ENCODE peak calls at places on chromosome 10, in six cellular contexts. One of them, this sample, is unnamed.
A peak's percentile ranks its signal among the peaks of the same experiment; 100 is the strongest.

GRCh38 chr10:5317547-5318107 is 47.1 kb upstream of the UCN3 start:
- DNase-seq in fibroblast of the aortic adventitia: peak; percentile 15
- DNase-seq in colonic mucosa: no peak
- DNase-seq in brain microvascular endothelial cell: peak; percentile 92
- DNase-seq in AG04450: no peak
- DNase-seq in uterus: no peak
- DNase-seq in this sample: no peak

GRCh38 chr10:26881600-26882331 is 21.0 kb upstream of the ABI1 start:
- DNase-seq in fibroblast of the aortic adventitia: peak; percentile 85
- DNase-seq in colonic mucosa: no peak
- DNase-seq in uterus: no peak
- DNase-seq in brain microvascular endothelial cell: peak; percentile 20
- DNase-seq in AG04450: peak; percentile 36
- DNase-seq in this sample: peak; percentile 63

GRCh38 chr10:54905793-54906192 is 104.8 kb upstream of the PCDH15 start:
- DNase-seq in brain microvascular endothelial cell: no peak
- DNase-seq in fibroblast of the aortic adventitia: no peak
- DNase-seq in uterus: no peak
- DNase-seq in AG04450: no peak
- DNase-seq in colonic mucosa: no peak
- DNase-seq in this sample: no peak

GRCh38 chr10:78450239-78450638 is 416.6 kb downstream of the RPS24 start:
- DNase-seq in colonic mucosa: no peak
- DNase-seq in uterus: no peak
- DNase-seq in fibroblast of the aortic adventitia: no peak
- DNase-seq in AG04450: no peak
- DNase-seq in brain microvascular endothelial cell: no peak
- DNase-seq in this sample: no peak

GRCh38 chr10:91931526-91932190 is 8.1 kb downstream of the BTAF1 start:
- DNase-seq in colonic mucosa: no peak
- DNase-seq in fibroblast of the aortic adventitia: no peak
- DNase-seq in brain microvascular endothelial cell: no peak
- DNase-seq in AG04450: no peak
- DNase-seq in uterus: no peak
- DNase-seq in this sample: no peak

GRCh38 chr10:15737635-15738034 is 17.9 kb upstream of the ITGA8 start:
- DNase-seq in colonic mucosa: no peak
- DNase-seq in brain microvascular endothelial cell: no peak
- DNase-seq in fibroblast of the aortic adventitia: no peak
- DNase-seq in AG04450: no peak
- DNase-seq in uterus: no peak
- DNase-seq in this sample: no peak

GRCh38 chr10:18571780-18572179 is 79.6 kb downstream of the NSUN6 start:
- DNase-seq in colonic mucosa: no peak
- DNase-seq in AG04450: no peak
- DNase-seq in fibroblast of the aortic adventitia: no peak
- DNase-seq in brain microvascular endothelial cell: no peak
- DNase-seq in uterus: no peak
- DNase-seq in this sample: no peak

GRCh38 chr10:36725581-36726520 is 399.5 kb upstream of the ANKRD30A start:
- DNase-seq in colonic mucosa: no peak
- DNase-seq in AG04450: peak; percentile 45
- DNase-seq in fibroblast of the aortic adventitia: peak; percentile 94
- DNase-seq in brain microvascular endothelial cell: peak; percentile 76
- DNase-seq in uterus: no peak
- DNase-seq in this sample: peak; percentile 60

GRCh38 chr10:112951349-112952281 is 1.6 kb downstream of the TCF7L2 start:
- DNase-seq in AG04450: no peak
- DNase-seq in brain microvascular endothelial cell: peak; percentile 76
- DNase-seq in uterus: peak; percentile 72
- DNase-seq in colonic mucosa: peak; percentile 68
- DNase-seq in fibroblast of the aortic adventitia: peak; percentile 84
- DNase-seq in this sample: peak; percentile 82

GRCh38 chr10:80191589-80192270 is 13.6 kb downstream of the ANXA11 start:
- DNase-seq in brain microvascular endothelial cell: no peak
- DNase-seq in colonic mucosa: peak; percentile 92
- DNase-seq in AG04450: no peak
- DNase-seq in fibroblast of the aortic adventitia: no peak
- DNase-seq in uterus: no peak
- DNase-seq in this sample: no peak

GRCh38 chr10:34737772-34738169 is 77.3 kb downstream of the PARD3 start:
- DNase-seq in colonic mucosa: no peak
- DNase-seq in AG04450: no peak
- DNase-seq in fibroblast of the aortic adventitia: no peak
- DNase-seq in brain microvascular endothelial cell: no peak
- DNase-seq in uterus: no peak
- DNase-seq in this sample: no peak
- H3K4me3 ChIP-seq in colonic mucosa: no peak overlapping the region
- H3K4me3 ChIP-seq in AG04450: no peak overlapping the region
- H3K4me3 ChIP-seq in fibroblast of the aortic adventitia: no peak overlapping the region
- H3K4me3 ChIP-seq in brain microvascular endothelial cell: no peak overlapping the region
- H3K4me3 ChIP-seq in uterus: no peak overlapping the region
- H3K4me3 ChIP-seq in this sample: no peak overlapping the region

GRCh38 chr10:11177926-11178453 is 160.3 kb downstream of the CELF2 start:
- DNase-seq in AG04450: no peak
- DNase-seq in colonic mucosa: no peak
- DNase-seq in brain microvascular endothelial cell: no peak
- DNase-seq in fibroblast of the aortic adventitia: no peak
- DNase-seq in uterus: no peak
- DNase-seq in this sample: no peak

GRCh38 chr10:11173062-11173461 is 155.4 kb downstream of the CELF2 start:
- DNase-seq in uterus: no peak
- DNase-seq in colonic mucosa: no peak
- DNase-seq in fibroblast of the aortic adventitia: no peak
- DNase-seq in AG04450: no peak
- DNase-seq in brain microvascular endothelial cell: no peak
- DNase-seq in this sample: no peak

GRCh38 chr10:11178606-11179221 is 161.0 kb downstream of the CELF2 start:
- DNase-seq in uterus: no peak
- DNase-seq in fibroblast of the aortic adventitia: peak; percentile 39
- DNase-seq in brain microvascular endothelial cell: peak; percentile 82
- DNase-seq in colonic mucosa: peak; percentile 47
- DNase-seq in AG04450: no peak
- DNase-seq in this sample: peak; percentile 55

GRCh38 chr10:11176746-11177145 is 159.1 kb downstream of the CELF2 start:
- DNase-seq in uterus: no peak
- DNase-seq in AG04450: no peak
- DNase-seq in colonic mucosa: no peak
- DNase-seq in fibroblast of the aortic adventitia: no peak
- DNase-seq in brain microvascular endothelial cell: no peak
- DNase-seq in this sample: no peak

DNA sequence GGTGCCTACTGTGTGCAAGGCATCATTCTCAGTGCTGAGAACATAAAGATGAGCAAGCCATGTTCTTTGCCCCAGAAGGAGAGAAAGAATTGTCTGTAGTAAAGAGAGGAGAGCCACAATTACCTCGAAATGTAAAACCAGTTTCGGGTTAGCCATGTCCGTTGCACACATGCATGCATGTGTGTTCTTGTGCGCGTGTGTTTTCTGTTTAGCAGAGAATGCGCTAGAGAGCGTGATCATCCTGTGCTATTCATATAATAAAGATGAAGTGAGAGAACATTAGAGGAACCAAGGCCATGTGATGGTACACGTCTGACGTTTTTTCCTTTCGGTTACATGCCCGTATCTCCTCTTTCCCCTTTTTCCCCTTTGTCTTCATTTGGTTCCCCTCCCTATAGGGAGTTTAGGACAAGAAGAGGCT is 158.2 kb downstream of the CELF2 start:
- DNase-seq in uterus: no peak
- DNase-seq in AG04450: no peak
- DNase-seq in colonic mucosa: no peak
- DNase-seq in fibroblast of the aortic adventitia: no peak
- DNase-seq in brain microvascular endothelial cell: no peak
- DNase-seq in this sample: no peak
- TF ChIP-seq CTCF in uterus: no peak
- TF ChIP-seq CTCF in AG04450: no peak
- TF ChIP-seq CTCF in colonic mucosa: no peak
- TF ChIP-seq CTCF in fibroblast of the aortic adventitia: no peak
- TF ChIP-seq CTCF in brain microvascular endothelial cell: no peak
- TF ChIP-seq CTCF in this sample: no peak

GRCh38 chr10:70146489-70147488 is at the start of gene TYSND1:
- DNase-seq in colonic mucosa: peak; percentile 99
- DNase-seq in uterus: peak; percentile 98
- DNase-seq in fibroblast of the aortic adventitia: peak; percentile 98
- DNase-seq in AG04450: peak; percentile 96
- DNase-seq in brain microvascular endothelial cell: peak; percentile 97
- DNase-seq in this sample: peak; percentile 99

GRCh38 chr10:70145666-70146488 is 623 bp downstream of the TYSND1 start:
- DNase-seq in fibroblast of the aortic adventitia: peak; percentile 50
- DNase-seq in uterus: peak; percentile 55
- DNase-seq in colonic mucosa: peak; percentile 65
- DNase-seq in AG04450: no peak
- DNase-seq in brain microvascular endothelial cell: peak; percentile 51
- DNase-seq in this sample: peak; percentile 82

GRCh38 chr10:70145166-70145665 is 1.3 kb downstream of the TYSND1 start:
- DNase-seq in brain microvascular endothelial cell: no peak
- DNase-seq in AG04450: no peak
- DNase-seq in uterus: peak; percentile 35
- DNase-seq in colonic mucosa: no peak
- DNase-seq in fibroblast of the aortic adventitia: peak; percentile 24
- DNase-seq in this sample: no peak

GRCh38 chr10:70142555-70142954 is 3.9 kb downstream of the TYSND1 start:
- DNase-seq in brain microvascular endothelial cell: no peak
- DNase-seq in fibroblast of the aortic adventitia: no peak
- DNase-seq in AG04450: no peak
- DNase-seq in colonic mucosa: no peak
- DNase-seq in uterus: no peak
- DNase-seq in this sample: no peak

DNA sequence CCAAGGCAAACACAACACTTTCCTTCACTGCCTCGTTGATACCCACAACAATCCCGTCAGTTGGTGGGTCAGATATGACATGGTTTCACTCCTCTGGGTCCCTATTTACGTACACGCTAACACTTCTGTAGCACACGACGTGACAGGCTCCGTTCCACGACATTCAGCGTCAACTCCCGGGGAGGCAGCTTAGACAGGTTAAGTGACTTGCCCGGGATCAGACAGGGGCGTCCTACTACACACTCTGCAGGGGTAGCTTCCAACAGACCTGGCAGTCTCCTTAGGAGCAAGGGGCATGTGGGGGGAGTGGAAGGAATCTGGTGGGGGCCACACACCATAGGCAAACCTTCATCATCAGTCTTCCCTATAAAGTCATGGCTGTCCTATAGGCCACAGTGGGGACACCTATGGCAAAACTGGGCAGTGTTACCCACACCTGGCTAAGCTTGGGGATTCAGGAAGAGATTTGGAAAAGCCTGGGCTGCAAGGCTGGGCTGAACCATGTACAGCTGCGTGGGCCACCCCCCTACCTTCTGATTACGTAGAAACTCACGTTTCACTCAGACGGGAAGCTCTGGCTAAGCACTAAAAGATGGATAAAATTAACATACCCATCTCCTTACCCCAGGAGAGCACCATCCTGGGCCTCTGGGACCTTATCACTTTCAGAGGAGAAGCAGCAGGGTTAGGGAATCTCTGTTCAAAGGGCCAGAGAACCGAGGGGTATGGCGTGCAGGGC is 2.0 kb downstream of the TYSND1 start:
- DNase-seq in fibroblast of the aortic adventitia: no peak
- DNase-seq in brain microvascular endothelial cell: no peak
- DNase-seq in AG04450: no peak
- DNase-seq in uterus: no peak
- DNase-seq in colonic mucosa: no peak
- DNase-seq in this sample: no peak
- H3K4me3 ChIP-seq in fibroblast of the aortic adventitia: peak overlapping the region; percentile 76
- H3K4me3 ChIP-seq in brain microvascular endothelial cell: peak overlapping the region; percentile 70
- H3K4me3 ChIP-seq in AG04450: no peak overlapping the region
- H3K4me3 ChIP-seq in uterus: no peak overlapping the region
- H3K4me3 ChIP-seq in colonic mucosa: no peak overlapping the region
- H3K4me3 ChIP-seq in this sample: no peak overlapping the region

DNA sequence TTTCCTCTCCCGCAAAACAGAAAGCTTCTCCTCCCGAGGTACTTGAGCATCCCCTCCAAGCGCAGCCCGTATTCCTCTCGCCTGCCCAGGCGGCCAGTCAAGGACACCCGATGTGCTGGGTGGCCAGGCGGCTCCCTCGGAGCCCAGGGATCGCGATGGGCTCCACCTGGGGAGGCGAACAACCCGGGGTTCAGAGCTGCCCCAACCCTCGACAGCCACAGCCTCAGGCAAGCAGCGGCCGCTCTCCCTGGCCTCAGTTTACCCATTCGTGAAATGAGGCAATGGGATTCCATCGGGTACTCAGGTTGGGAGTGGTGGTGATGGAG is 147.4 kb downstream of the CYP26A1 start:
- DNase-seq in colonic mucosa: no peak
- DNase-seq in brain microvascular endothelial cell: no peak
- DNase-seq in AG04450: no peak
- DNase-seq in uterus: no peak
- DNase-seq in fibroblast of the aortic adventitia: no peak
- DNase-seq in this sample: no peak
- TF ChIP-seq CTCF in colonic mucosa: no peak
- TF ChIP-seq CTCF in brain microvascular endothelial cell: no peak
- TF ChIP-seq CTCF in AG04450: no peak
- TF ChIP-seq CTCF in uterus: no peak
- TF ChIP-seq CTCF in fibroblast of the aortic adventitia: no peak
- TF ChIP-seq CTCF in this sample: no peak

GRCh38 chr10:31032515-31033132 is 959 bp upstream of the ZNF438 start:
- DNase-seq in brain microvascular endothelial cell: no peak
- DNase-seq in uterus: no peak
- DNase-seq in AG04450: no peak
- DNase-seq in fibroblast of the aortic adventitia: no peak
- DNase-seq in colonic mucosa: no peak
- DNase-seq in this sample: no peak

GRCh38 chr10:31031666-31032514 is at the start of gene ZNF438:
- DNase-seq in brain microvascular endothelial cell: peak; percentile 88
- DNase-seq in colonic mucosa: peak; percentile 98
- DNase-seq in uterus: peak; percentile 99
- DNase-seq in AG04450: peak; percentile 89
- DNase-seq in fibroblast of the aortic adventitia: peak; percentile 97
- DNase-seq in this sample: peak; percentile 98

GRCh38 chr10:31030216-31030615 is 1.4 kb downstream of the ZNF438 start:
- DNase-seq in brain microvascular endothelial cell: no peak
- DNase-seq in colonic mucosa: no peak
- DNase-seq in uterus: no peak
- DNase-seq in AG04450: no peak
- DNase-seq in fibroblast of the aortic adventitia: peak; percentile 59
- DNase-seq in this sample: peak; percentile 24

GRCh38 chr10:31031205-31031665 is 430 bp downstream of the ZNF438 start:
- DNase-seq in colonic mucosa: peak; percentile 89
- DNase-seq in uterus: no peak
- DNase-seq in AG04450: no peak
- DNase-seq in brain microvascular endothelial cell: no peak
- DNase-seq in fibroblast of the aortic adventitia: peak; percentile 91
- DNase-seq in this sample: no peak

DNA sequence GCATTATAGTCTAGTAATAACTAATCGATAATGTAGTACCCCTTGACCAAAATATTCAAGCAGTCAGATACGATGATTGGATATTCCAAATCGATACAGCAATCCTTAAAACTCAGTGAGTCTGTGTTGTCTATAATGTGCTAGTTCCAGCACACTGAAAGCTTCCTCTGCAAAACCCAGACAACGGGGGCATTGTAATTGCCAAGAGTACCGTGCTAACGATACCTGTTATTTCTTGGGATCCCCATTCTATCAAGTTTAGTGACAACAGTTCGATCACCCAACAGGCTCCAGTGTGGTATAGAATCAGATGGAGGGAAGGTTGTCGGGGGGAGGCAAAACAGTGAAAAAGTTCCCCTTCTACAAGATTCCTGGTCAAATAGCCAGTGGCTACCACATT is 865 bp downstream of the ZNF438 start:
- DNase-seq in brain microvascular endothelial cell: no peak
- DNase-seq in colonic mucosa: no peak
- DNase-seq in uterus: no peak
- DNase-seq in fibroblast of the aortic adventitia: no peak
- DNase-seq in AG04450: no peak
- DNase-seq in this sample: no peak
- H3K4me3 ChIP-seq in brain microvascular endothelial cell: peak overlapping the region; percentile 69
- H3K4me3 ChIP-seq in colonic mucosa: peak overlapping the region; percentile 47
- H3K4me3 ChIP-seq in uterus: peak overlapping the region; percentile 64
- H3K4me3 ChIP-seq in fibroblast of the aortic adventitia: peak overlapping the region; percentile 73
- H3K4me3 ChIP-seq in AG04450: peak overlapping the region; percentile 68
- H3K4me3 ChIP-seq in this sample: peak overlapping the region; percentile 50

This sample was measured in hepatocyte.